ENCODE peak calls at places on chromosomes 5 and 9, in seven cellular contexts. One of them, this sample, is unnamed.

GRCh38 chr5:7382588-7382987 is 13.3 kb upstream of the ADCY2 start:
- DNase-seq in HL-60: no peak
- DNase-seq in AG10803: no peak
- DNase-seq in Peyer's patch: no peak
- DNase-seq in cardiac muscle cell: no peak
- DNase-seq in A549: no peak
- DNase-seq in heart right ventricle: no peak
- DNase-seq in this sample: no peak

GRCh38 chr9:127503947-127504886 is 52.9 kb downstream of the LRSAM1 start:
- DNase-seq in HL-60: peak; percentile 80
- DNase-seq in AG10803: peak; percentile 87
- DNase-seq in Peyer's patch: peak; percentile 87
- DNase-seq in cardiac muscle cell: peak; percentile 92
- DNase-seq in A549: peak; percentile 89
- DNase-seq in heart right ventricle: peak; percentile 81
- DNase-seq in this sample: no peak

GRCh38 chr9:34588671-34589370 is 703 bp downstream of the CNTFR start:
- DNase-seq in HL-60: no peak
- DNase-seq in AG10803: no peak
- DNase-seq in Peyer's patch: no peak
- DNase-seq in cardiac muscle cell: no peak
- DNase-seq in A549: no peak
- DNase-seq in heart right ventricle: no peak
- DNase-seq in this sample: no peak

GRCh38 chr9:69809304-69809863 is 11.2 kb upstream of the CFAP95 start:
- DNase-seq in HL-60: no peak
- DNase-seq in AG10803: peak; percentile 16
- DNase-seq in Peyer's patch: no peak
- DNase-seq in cardiac muscle cell: peak; percentile 37
- DNase-seq in A549: no peak
- DNase-seq in heart right ventricle: no peak
- DNase-seq in this sample: no peak

GRCh38 chr9:129597355-129598088 is 23.4 kb downstream of the C9orf50 start:
- DNase-seq in HL-60: no peak
- DNase-seq in AG10803: peak; percentile 57
- DNase-seq in Peyer's patch: peak; percentile 70
- DNase-seq in cardiac muscle cell: peak; percentile 87
- DNase-seq in A549: peak; percentile 78
- DNase-seq in heart right ventricle: peak; percentile 62
- DNase-seq in this sample: no peak

GRCh38 chr9:26296910-26297309 is 595.7 kb downstream of the CAAP1 start:
- DNase-seq in HL-60: no peak
- DNase-seq in AG10803: peak; percentile 74
- DNase-seq in Peyer's patch: no peak
- DNase-seq in cardiac muscle cell: peak; percentile 52
- DNase-seq in A549: no peak
- DNase-seq in heart right ventricle: no peak
- DNase-seq in this sample: peak; percentile 38

GRCh38 chr9:24051587-24051986 is 225.5 kb upstream of the ELAVL2 start:
- DNase-seq in HL-60: no peak
- DNase-seq in AG10803: no peak
- DNase-seq in Peyer's patch: no peak
- DNase-seq in cardiac muscle cell: no peak
- DNase-seq in A549: no peak
- DNase-seq in heart right ventricle: no peak
- DNase-seq in this sample: no peak

GRCh38 chr9:134442486-134443168 is 116.4 kb downstream of the RXRA start:
- DNase-seq in HL-60: no peak
- DNase-seq in AG10803: peak; percentile 50
- DNase-seq in Peyer's patch: no peak
- DNase-seq in cardiac muscle cell: peak; percentile 36
- DNase-seq in A549: no peak
- DNase-seq in heart right ventricle: no peak
- DNase-seq in this sample: no peak

GRCh38 chr5:103808464-103809106 is 246.0 kb upstream of the NUDT12 start:
- DNase-seq in HL-60: no peak
- DNase-seq in AG10803: peak; percentile 40
- DNase-seq in Peyer's patch: no peak
- DNase-seq in cardiac muscle cell: peak; percentile 59
- DNase-seq in A549: peak; percentile 65
- DNase-seq in heart right ventricle: no peak
- DNase-seq in this sample: peak; percentile 1

GRCh38 chr9:20376780-20377179 is 245.5 kb downstream of the MLLT3 start:
- DNase-seq in HL-60: no peak
- DNase-seq in AG10803: no peak
- DNase-seq in Peyer's patch: no peak
- DNase-seq in cardiac muscle cell: no peak
- DNase-seq in A549: no peak
- DNase-seq in heart right ventricle: no peak
- DNase-seq in this sample: no peak

GRCh38 chr5:173671121-173671949 is 54.9 kb upstream of the BOD1 start:
- DNase-seq in HL-60: peak; percentile 37
- DNase-seq in AG10803: peak; percentile 26
- DNase-seq in Peyer's patch: no peak
- DNase-seq in cardiac muscle cell: peak; percentile 56
- DNase-seq in A549: no peak
- DNase-seq in heart right ventricle: peak; percentile 16
- DNase-seq in this sample: no peak

GRCh38 chr5:124701873-124702272 is 44.6 kb downstream of the ZNF608 start:
- DNase-seq in HL-60: no peak
- DNase-seq in AG10803: no peak
- DNase-seq in Peyer's patch: no peak
- DNase-seq in cardiac muscle cell: no peak
- DNase-seq in A549: no peak
- DNase-seq in heart right ventricle: no peak
- DNase-seq in this sample: no peak

GRCh38 chr9:97895695-97896332 is 26.5 kb downstream of the TRMO start:
- DNase-seq in HL-60: peak; percentile 74
- DNase-seq in AG10803: no peak
- DNase-seq in Peyer's patch: no peak
- DNase-seq in cardiac muscle cell: peak; percentile 40
- DNase-seq in A549: peak; percentile 64
- DNase-seq in heart right ventricle: no peak
- DNase-seq in this sample: no peak

GRCh38 chr9:87425202-87425601 is 72.5 kb upstream of the DAPK1 start:
- DNase-seq in HL-60: peak; percentile 75
- DNase-seq in AG10803: no peak
- DNase-seq in Peyer's patch: no peak
- DNase-seq in cardiac muscle cell: no peak
- DNase-seq in A549: no peak
- DNase-seq in heart right ventricle: no peak
- DNase-seq in this sample: no peak

GRCh38 chr9:86500667-86501435 is 146.6 kb upstream of the TUT7 start:
- DNase-seq in HL-60: no peak
- DNase-seq in AG10803: peak; percentile 97
- DNase-seq in Peyer's patch: no peak
- DNase-seq in cardiac muscle cell: peak; percentile 89
- DNase-seq in A549: peak; percentile 13
- DNase-seq in heart right ventricle: no peak
- DNase-seq in this sample: peak; percentile 90

GRCh38 chr5:127076730-127077129 is 3.4 kb upstream of the C5orf63 start:
- DNase-seq in HL-60: no peak
- DNase-seq in AG10803: peak; percentile 8
- DNase-seq in Peyer's patch: no peak
- DNase-seq in cardiac muscle cell: peak; percentile 33
- DNase-seq in A549: no peak
- DNase-seq in heart right ventricle: peak; percentile 20
- DNase-seq in this sample: no peak

GRCh38 chr9:86708918-86709835 is 238.1 kb downstream of the GAS1 start:
- DNase-seq in HL-60: no peak
- DNase-seq in AG10803: peak; percentile 80
- DNase-seq in Peyer's patch: no peak
- DNase-seq in cardiac muscle cell: no peak
- DNase-seq in A549: no peak
- DNase-seq in heart right ventricle: no peak
- DNase-seq in this sample: no peak

GRCh38 chr9:1460143-1460769 is 410.1 kb downstream of the DMRT2 start:
- DNase-seq in HL-60: peak; percentile 8
- DNase-seq in AG10803: no peak
- DNase-seq in Peyer's patch: no peak
- DNase-seq in cardiac muscle cell: peak; percentile 10
- DNase-seq in A549: peak; percentile 13
- DNase-seq in heart right ventricle: no peak
- DNase-seq in this sample: no peak

GRCh38 chr5:141692919-141693848 is 11.2 kb upstream of the ARAP3 start:
- DNase-seq in HL-60: no peak
- DNase-seq in AG10803: no peak
- DNase-seq in Peyer's patch: no peak
- DNase-seq in cardiac muscle cell: peak; percentile 45
- DNase-seq in A549: no peak
- DNase-seq in heart right ventricle: no peak
- DNase-seq in this sample: no peak

GRCh38 chr9:93033541-93033940 is 25.0 kb upstream of the SUSD3 start:
- DNase-seq in HL-60: no peak
- DNase-seq in AG10803: no peak
- DNase-seq in Peyer's patch: no peak
- DNase-seq in cardiac muscle cell: peak; percentile 16
- DNase-seq in A549: no peak
- DNase-seq in heart right ventricle: no peak
- DNase-seq in this sample: no peak

GRCh38 chr5:159049844-159050318 is 49.8 kb downstream of the EBF1 start:
- DNase-seq in HL-60: no peak
- DNase-seq in AG10803: peak; percentile 69
- DNase-seq in Peyer's patch: no peak
- DNase-seq in cardiac muscle cell: peak; percentile 81
- DNase-seq in A549: peak; percentile 10
- DNase-seq in heart right ventricle: peak; percentile 27
- DNase-seq in this sample: no peak
- H3K4me3 ChIP-seq in HL-60: no peak overlapping the region
- H3K4me3 ChIP-seq in AG10803: peak overlapping the region; percentile 49
- H3K4me3 ChIP-seq in Peyer's patch: no peak overlapping the region
- H3K4me3 ChIP-seq in cardiac muscle cell: no peak overlapping the region
- H3K4me3 ChIP-seq in A549: no peak overlapping the region
- H3K4me3 ChIP-seq in heart right ventricle: peak overlapping the region; percentile 49
- H3K4me3 ChIP-seq in this sample: peak overlapping the region; percentile 1

GRCh38 chr5:178322736-178323540 is 90.3 kb upstream of the PHYKPL start:
- DNase-seq in HL-60: no peak
- DNase-seq in AG10803: no peak
- DNase-seq in Peyer's patch: no peak
- DNase-seq in cardiac muscle cell: no peak
- DNase-seq in A549: no peak
- DNase-seq in heart right ventricle: no peak
- DNase-seq in this sample: no peak
- TF ChIP-seq CTCF in HL-60: no peak
- TF ChIP-seq CTCF in AG10803: no peak
- TF ChIP-seq CTCF in Peyer's patch: no peak
- TF ChIP-seq CTCF in cardiac muscle cell: no peak
- TF ChIP-seq CTCF in A549: no peak
- TF ChIP-seq CTCF in heart right ventricle: no peak
- TF ChIP-seq CTCF in this sample: no peak

GRCh38 chr9:94874316-94874715 is 147.8 kb downstream of the AOPEP start:
- DNase-seq in HL-60: no peak
- DNase-seq in AG10803: peak; percentile 94
- DNase-seq in Peyer's patch: no peak
- DNase-seq in cardiac muscle cell: peak; percentile 82
- DNase-seq in A549: no peak
- DNase-seq in heart right ventricle: no peak
- DNase-seq in this sample: peak; percentile 70

GRCh38 chr9:94872921-94873511 is 146.5 kb downstream of the AOPEP start:
- DNase-seq in HL-60: no peak
- DNase-seq in AG10803: peak; percentile 55
- DNase-seq in Peyer's patch: no peak
- DNase-seq in cardiac muscle cell: peak; percentile 51
- DNase-seq in A549: no peak
- DNase-seq in heart right ventricle: no peak
- DNase-seq in this sample: no peak

GRCh38 chr9:94879230-94879629 is 152.7 kb downstream of the AOPEP start:
- DNase-seq in HL-60: no peak
- DNase-seq in AG10803: no peak
- DNase-seq in Peyer's patch: no peak
- DNase-seq in cardiac muscle cell: no peak
- DNase-seq in A549: no peak
- DNase-seq in heart right ventricle: no peak
- DNase-seq in this sample: no peak

GRCh38 chr9:94870793-94871558 is 144.5 kb downstream of the AOPEP start:
- DNase-seq in HL-60: no peak
- DNase-seq in AG10803: peak; percentile 76
- DNase-seq in Peyer's patch: no peak
- DNase-seq in cardiac muscle cell: no peak
- DNase-seq in A549: peak; percentile 73
- DNase-seq in heart right ventricle: peak; percentile 76
- DNase-seq in this sample: peak; percentile 76

GRCh38 chr9:94875300-94876063 is 149.0 kb downstream of the AOPEP start:
- DNase-seq in HL-60: no peak
- DNase-seq in AG10803: no peak
- DNase-seq in Peyer's patch: no peak
- DNase-seq in cardiac muscle cell: no peak
- DNase-seq in A549: no peak
- DNase-seq in heart right ventricle: no peak
- DNase-seq in this sample: no peak
- H3K4me3 ChIP-seq in HL-60: no peak overlapping the region
- H3K4me3 ChIP-seq in AG10803: no peak overlapping the region
- H3K4me3 ChIP-seq in Peyer's patch: no peak overlapping the region
- H3K4me3 ChIP-seq in cardiac muscle cell: no peak overlapping the region
- H3K4me3 ChIP-seq in A549: no peak overlapping the region
- H3K4me3 ChIP-seq in heart right ventricle: no peak overlapping the region
- H3K4me3 ChIP-seq in this sample: no peak overlapping the region

DNA sequence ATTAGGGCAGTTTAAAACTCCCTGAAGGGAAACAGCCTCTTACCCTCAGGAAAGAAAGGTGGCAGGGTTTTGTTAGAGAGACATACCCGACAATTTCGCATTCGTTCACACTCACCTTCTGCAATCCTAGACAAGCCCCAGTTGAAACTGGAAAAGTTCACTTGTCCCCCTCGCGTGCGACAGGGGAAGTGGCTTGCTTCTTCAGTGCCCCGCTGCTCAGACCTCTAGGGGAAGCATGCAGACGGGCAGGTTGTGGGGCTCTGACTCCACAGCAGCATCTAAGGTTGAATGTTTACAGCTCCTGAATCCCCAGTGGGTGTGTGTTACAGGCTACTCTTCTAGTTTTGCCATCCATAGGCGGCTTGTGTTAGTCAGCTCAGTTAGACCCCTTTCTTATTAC is 575.7 kb upstream of the ACO1 start:
- DNase-seq in HL-60: no peak
- DNase-seq in AG10803: no peak
- DNase-seq in Peyer's patch: no peak
- DNase-seq in cardiac muscle cell: no peak
- DNase-seq in A549: no peak
- DNase-seq in heart right ventricle: no peak
- DNase-seq in this sample: no peak
- TF ChIP-seq CTCF in HL-60: no peak
- TF ChIP-seq CTCF in AG10803: no peak
- TF ChIP-seq CTCF in Peyer's patch: no peak
- TF ChIP-seq CTCF in cardiac muscle cell: no peak
- TF ChIP-seq CTCF in A549: no peak
- TF ChIP-seq CTCF in heart right ventricle: no peak
- TF ChIP-seq CTCF in this sample: no peak

This sample was measured in AG09309.